ENCODE peak calls at places on chromosomes 11 and 22, in nine cellular contexts. L is endodermal cell; W is GM12865; H is HCEC 1CT; R is pons; X is stimulated activated CD4-positive, alpha-beta T cell treated with anti-CD3 and anti-CD28 coated beads, TNF-alpha, amount 100 ng/mL, for 1 hour; A is EL; Z is stimulated activated CD8-positive, alpha-beta memory T cell treated with anti-CD3 and anti-CD28 coated beads, Interleukin-2, amount 100 ng/mL, for 1 hour; P is iris pigment epithelial cell. O is an unnamed sample.

GRCh38 chr11:122637538-122637937 is 18.0 kb upstream of the UBASH3B start:
- DNase-seq in L (no peak), W (no peak), H (no peak), R (no peak), X (no peak), A (no peak), Z (no peak), P (no peak), O (no peak)

GRCh38 chr11:71304491-71304890 is 52.1 kb upstream of the SHANK2 start:
- DNase-seq in L (no peak), W (no peak), H (no peak), R (no peak), X (no peak), A (no peak), Z (no peak), P (no peak), O (no peak)

GRCh38 chr11:88377661-88378060 is 40.1 kb upstream of the CTSC start:
- DNase-seq in L (no peak), W (no peak), H (no peak), R (no peak), X (no peak), A (no peak), Z (no peak), P (no peak), O (peak; percentile 85)

GRCh38 chr11:122748968-122749687 is 89.2 kb upstream of the CRTAM start:
- DNase-seq in L (no peak), W (peak; percentile 81), H (peak; percentile 97), R (peak; percentile 79), X (peak; percentile 21), A (peak; percentile 95), Z (no peak), P (peak; percentile 96), O (peak; percentile 61)

GRCh38 chr11:47656284-47656915 is 14.0 kb upstream of the MTCH2 start:
- DNase-seq in L (peak; percentile 64), W (no peak), H (no peak), R (no peak), X (no peak), A (no peak), Z (no peak), P (no peak), O (no peak)

GRCh38 chr11:65429724-65430405 is 7.3 kb downstream of the NEAT1 start:
- DNase-seq in L (peak; percentile 79), W (peak; percentile 76), H (peak; percentile 72), R (no peak), X (no peak), A (peak; percentile 66), Z (no peak), P (peak; percentile 84), O (peak; percentile 74)

GRCh38 chr11:120518356-120518755 is 6.8 kb downstream of the GRIK4 start:
- DNase-seq in L (no peak), W (no peak), H (no peak), R (no peak), X (no peak), A (no peak), Z (no peak), P (no peak), O (no peak)

GRCh38 chr11:80727315-80727714 is 1286.5 kb upstream of the TENM4 start:
- DNase-seq in L (peak; percentile 83), W (peak; percentile 61), H (no peak), R (peak; percentile 36), X (no peak), A (no peak), Z (no peak), P (no peak), O (no peak)

GRCh38 chr11:20261526-20261925 is 101.3 kb upstream of the DBX1 start:
- DNase-seq in L (no peak), W (no peak), H (no peak), R (no peak), X (no peak), A (peak; percentile 25), Z (no peak), P (no peak), O (no peak)

GRCh38 chr11:116725434-116726221 is 47.2 kb downstream of the BUD13 start:
- DNase-seq in L (no peak), W (no peak), H (no peak), R (no peak), X (no peak), A (peak; percentile 76), Z (no peak), P (peak; percentile 32), O (no peak)

GRCh38 chr11:26580929-26581328 is 8.9 kb upstream of the MUC15 start:
- DNase-seq in L (no peak), W (no peak), H (peak; percentile 79), R (no peak), X (no peak), A (no peak), Z (no peak), P (peak; percentile 74), O (no peak)

GRCh38 chr11:2672553-2673249 is 27.1 kb downstream of the KCNQ1OT1 start:
- DNase-seq in L (peak; percentile 29), W (no peak), H (no peak), R (no peak), X (no peak), A (no peak), Z (no peak), P (no peak), O (no peak)

GRCh38 chr11:61293869-61294716 is 1.0 kb downstream of the VWCE start:
- DNase-seq in L (peak; percentile 74), W (peak; percentile 70), H (peak; percentile 10), R (no peak), X (no peak), A (peak; percentile 62), Z (no peak), P (peak; percentile 37), O (peak; percentile 69)

GRCh38 chr11:125141686-125142535 is 22.6 kb upstream of the PKNOX2 start:
- DNase-seq in L (peak; percentile 96), W (peak; percentile 47), H (peak; percentile 8), R (no peak), X (peak; percentile 31), A (peak; percentile 32), Z (peak; percentile 37), P (peak; percentile 8), O (peak; percentile 29)

GRCh38 chr22:19880786-19881569 is 26.3 kb upstream of the GNB1L start:
- DNase-seq in L (peak; percentile 98), W (no peak), H (peak; percentile 96), R (no peak), X (no peak), A (peak; percentile 99), Z (no peak), P (peak; percentile 96), O (peak; percentile 97)

GRCh38 chr11:74639533-74639932 is 47.2 kb downstream of the POLD3 start:
- DNase-seq in L (no peak), W (no peak), H (no peak), R (no peak), X (no peak), A (no peak), Z (no peak), P (no peak), O (no peak)

GRCh38 chr11:106271686-106272085 is 194.2 kb downstream of the AASDHPPT start:
- DNase-seq in L (no peak), W (no peak), H (peak; percentile 21), R (no peak), X (no peak), A (peak; percentile 24), Z (no peak), P (no peak), O (no peak)

GRCh38 chr22:49186756-49187155 is 640.9 kb downstream of the BRD1 start:
- DNase-seq in L (no peak), W (no peak), H (no peak), R (no peak), X (no peak), A (no peak), Z (no peak), P (no peak), O (no peak)

GRCh38 chr11:64366751-64367150 is 7.8 kb downstream of the RPS6KA4 start:
- DNase-seq in L (no peak), W (no peak), H (peak; percentile 11), R (no peak), X (no peak), A (peak; percentile 31), Z (no peak), P (peak; percentile 50), O (no peak)

GRCh38 chr11:9251306-9251705 is 13.8 kb downstream of the DENND5A start:
- DNase-seq in L (no peak), W (peak; percentile 34), H (no peak), R (no peak), X (no peak), A (peak; percentile 25), Z (no peak), P (no peak), O (no peak)

GRCh38 chr22:35205956-35206355 is 51.3 kb upstream of the HMGXB4 start:
- DNase-seq in L (no peak), W (no peak), H (peak; percentile 70), R (no peak), X (no peak), A (peak; percentile 51), Z (no peak), P (peak; percentile 14), O (no peak)

GRCh38 chr11:103736986-103737622 is 299.3 kb upstream of the DDI1 start:
- DNase-seq in L (no peak), W (no peak), H (no peak), R (no peak), X (no peak), A (no peak), Z (no peak), P (no peak), O (no peak)

O was measured in dermis microvascular lymphatic vessel endothelial cell.